ENCODE peak calls at places on chromosomes 6 and 20, in seven cellular contexts. One of them, this sample, is unnamed.

GRCh38 chr6:29696147-29697129 is 15.5 kb upstream of the ZFP57 start:
- DNase-seq in SK-MEL-5: peak
- DNase-seq in activated CD4-positive, alpha-beta T cell treated with anti-CD3 and anti-CD28 coated beads, Interleukin-2, amount 10 ng/mL, durations not matched to agents 7 days and 5 days: peak
- DNase-seq in stimulated activated CD4-positive, alpha-beta T cell treated with anti-CD3 and anti-CD28 coated beads, Interleukin-4, amount 100 ng/mL, for 24 hours: no peak
- DNase-seq in NT2/D1: no peak
- DNase-seq in Right ventricle myocardium superior: no peak
- DNase-seq in A172: no peak
- DNase-seq in this sample: no peak

GRCh38 chr20:48075591-48076174 is 290.4 kb upstream of the SULF2 start:
- DNase-seq in stimulated activated CD4-positive, alpha-beta T cell treated with anti-CD3 and anti-CD28 coated beads, Interleukin-4, amount 100 ng/mL, for 24 hours: no peak
- DNase-seq in SK-MEL-5: no peak
- DNase-seq in A172: no peak
- DNase-seq in activated CD4-positive, alpha-beta T cell treated with anti-CD3 and anti-CD28 coated beads, Interleukin-2, amount 10 ng/mL, durations not matched to agents 7 days and 5 days: no peak
- DNase-seq in Right ventricle myocardium superior: no peak
- DNase-seq in NT2/D1: no peak
- DNase-seq in this sample: no peak

GRCh38 chr20:38937000-38937399 is 10.8 kb downstream of the FAM83D start:
- DNase-seq in NT2/D1: no peak
- DNase-seq in A172: no peak
- DNase-seq in activated CD4-positive, alpha-beta T cell treated with anti-CD3 and anti-CD28 coated beads, Interleukin-2, amount 10 ng/mL, durations not matched to agents 7 days and 5 days: no peak
- DNase-seq in stimulated activated CD4-positive, alpha-beta T cell treated with anti-CD3 and anti-CD28 coated beads, Interleukin-4, amount 100 ng/mL, for 24 hours: no peak
- DNase-seq in SK-MEL-5: no peak
- DNase-seq in Right ventricle myocardium superior: no peak
- DNase-seq in this sample: no peak

GRCh38 chr6:164200071-164200470 is 785.6 kb downstream of the QKI start:
- DNase-seq in Right ventricle myocardium superior: no peak
- DNase-seq in activated CD4-positive, alpha-beta T cell treated with anti-CD3 and anti-CD28 coated beads, Interleukin-2, amount 10 ng/mL, durations not matched to agents 7 days and 5 days: no peak
- DNase-seq in SK-MEL-5: no peak
- DNase-seq in stimulated activated CD4-positive, alpha-beta T cell treated with anti-CD3 and anti-CD28 coated beads, Interleukin-4, amount 100 ng/mL, for 24 hours: no peak
- DNase-seq in A172: peak
- DNase-seq in NT2/D1: no peak
- DNase-seq in this sample: peak

GRCh38 chr6:41932378-41932777 is 9.2 kb downstream of the CCND3 start:
- DNase-seq in A172: no peak
- DNase-seq in activated CD4-positive, alpha-beta T cell treated with anti-CD3 and anti-CD28 coated beads, Interleukin-2, amount 10 ng/mL, durations not matched to agents 7 days and 5 days: no peak
- DNase-seq in Right ventricle myocardium superior: no peak
- DNase-seq in NT2/D1: no peak
- DNase-seq in SK-MEL-5: no peak
- DNase-seq in stimulated activated CD4-positive, alpha-beta T cell treated with anti-CD3 and anti-CD28 coated beads, Interleukin-4, amount 100 ng/mL, for 24 hours: no peak
- DNase-seq in this sample: no peak

GRCh38 chr6:101614774-101615173 is 221.3 kb downstream of the GRIK2 start:
- DNase-seq in stimulated activated CD4-positive, alpha-beta T cell treated with anti-CD3 and anti-CD28 coated beads, Interleukin-4, amount 100 ng/mL, for 24 hours: no peak
- DNase-seq in NT2/D1: peak
- DNase-seq in A172: peak
- DNase-seq in activated CD4-positive, alpha-beta T cell treated with anti-CD3 and anti-CD28 coated beads, Interleukin-2, amount 10 ng/mL, durations not matched to agents 7 days and 5 days: no peak
- DNase-seq in SK-MEL-5: peak
- DNase-seq in Right ventricle myocardium superior: no peak
- DNase-seq in this sample: peak

GRCh38 chr20:47262365-47263013 is 94.0 kb downstream of the ZMYND8 start:
- DNase-seq in activated CD4-positive, alpha-beta T cell treated with anti-CD3 and anti-CD28 coated beads, Interleukin-2, amount 10 ng/mL, durations not matched to agents 7 days and 5 days: no peak
- DNase-seq in stimulated activated CD4-positive, alpha-beta T cell treated with anti-CD3 and anti-CD28 coated beads, Interleukin-4, amount 100 ng/mL, for 24 hours: no peak
- DNase-seq in NT2/D1: no peak
- DNase-seq in A172: no peak
- DNase-seq in Right ventricle myocardium superior: no peak
- DNase-seq in SK-MEL-5: no peak
- DNase-seq in this sample: no peak

GRCh38 chr20:62795023-62795761 is 1.1 kb upstream of the MRGBP start:
- DNase-seq in Right ventricle myocardium superior: peak
- DNase-seq in A172: no peak
- DNase-seq in NT2/D1: no peak
- DNase-seq in activated CD4-positive, alpha-beta T cell treated with anti-CD3 and anti-CD28 coated beads, Interleukin-2, amount 10 ng/mL, durations not matched to agents 7 days and 5 days: peak
- DNase-seq in SK-MEL-5: peak
- DNase-seq in stimulated activated CD4-positive, alpha-beta T cell treated with anti-CD3 and anti-CD28 coated beads, Interleukin-4, amount 100 ng/mL, for 24 hours: peak
- DNase-seq in this sample: peak

GRCh38 chr6:55818482-55818881 is 56.9 kb downstream of the BMP5 start:
- DNase-seq in Right ventricle myocardium superior: no peak
- DNase-seq in A172: no peak
- DNase-seq in stimulated activated CD4-positive, alpha-beta T cell treated with anti-CD3 and anti-CD28 coated beads, Interleukin-4, amount 100 ng/mL, for 24 hours: no peak
- DNase-seq in activated CD4-positive, alpha-beta T cell treated with anti-CD3 and anti-CD28 coated beads, Interleukin-2, amount 10 ng/mL, durations not matched to agents 7 days and 5 days: no peak
- DNase-seq in NT2/D1: no peak
- DNase-seq in SK-MEL-5: no peak
- DNase-seq in this sample: no peak

GRCh38 chr20:32443386-32443974 is 85.3 kb downstream of the ASXL1 start:
- DNase-seq in stimulated activated CD4-positive, alpha-beta T cell treated with anti-CD3 and anti-CD28 coated beads, Interleukin-4, amount 100 ng/mL, for 24 hours: no peak
- DNase-seq in activated CD4-positive, alpha-beta T cell treated with anti-CD3 and anti-CD28 coated beads, Interleukin-2, amount 10 ng/mL, durations not matched to agents 7 days and 5 days: no peak
- DNase-seq in A172: no peak
- DNase-seq in NT2/D1: no peak
- DNase-seq in SK-MEL-5: no peak
- DNase-seq in Right ventricle myocardium superior: no peak
- DNase-seq in this sample: no peak

GRCh38 chr20:24350923-24351368 is 118.5 kb upstream of the SYNDIG1 start:
- DNase-seq in Right ventricle myocardium superior: no peak
- DNase-seq in NT2/D1: no peak
- DNase-seq in activated CD4-positive, alpha-beta T cell treated with anti-CD3 and anti-CD28 coated beads, Interleukin-2, amount 10 ng/mL, durations not matched to agents 7 days and 5 days: no peak
- DNase-seq in stimulated activated CD4-positive, alpha-beta T cell treated with anti-CD3 and anti-CD28 coated beads, Interleukin-4, amount 100 ng/mL, for 24 hours: no peak
- DNase-seq in A172: no peak
- DNase-seq in SK-MEL-5: no peak
- DNase-seq in this sample: no peak

GRCh38 chr6:85118233-85118632 is 331.6 kb upstream of the NT5E start:
- DNase-seq in stimulated activated CD4-positive, alpha-beta T cell treated with anti-CD3 and anti-CD28 coated beads, Interleukin-4, amount 100 ng/mL, for 24 hours: no peak
- DNase-seq in SK-MEL-5: no peak
- DNase-seq in NT2/D1: no peak
- DNase-seq in Right ventricle myocardium superior: no peak
- DNase-seq in activated CD4-positive, alpha-beta T cell treated with anti-CD3 and anti-CD28 coated beads, Interleukin-2, amount 10 ng/mL, durations not matched to agents 7 days and 5 days: no peak
- DNase-seq in A172: no peak
- DNase-seq in this sample: no peak

GRCh38 chr20:52001999-52002666 is 189.4 kb downstream of the ZFP64 start:
- DNase-seq in stimulated activated CD4-positive, alpha-beta T cell treated with anti-CD3 and anti-CD28 coated beads, Interleukin-4, amount 100 ng/mL, for 24 hours: no peak
- DNase-seq in SK-MEL-5: peak
- DNase-seq in A172: peak
- DNase-seq in NT2/D1: no peak
- DNase-seq in activated CD4-positive, alpha-beta T cell treated with anti-CD3 and anti-CD28 coated beads, Interleukin-2, amount 10 ng/mL, durations not matched to agents 7 days and 5 days: no peak
- DNase-seq in Right ventricle myocardium superior: no peak
- DNase-seq in this sample: no peak

GRCh38 chr20:51750037-51750769 is 18.0 kb downstream of the ATP9A start:
- DNase-seq in NT2/D1: no peak
- DNase-seq in SK-MEL-5: peak
- DNase-seq in stimulated activated CD4-positive, alpha-beta T cell treated with anti-CD3 and anti-CD28 coated beads, Interleukin-4, amount 100 ng/mL, for 24 hours: peak
- DNase-seq in A172: peak
- DNase-seq in activated CD4-positive, alpha-beta T cell treated with anti-CD3 and anti-CD28 coated beads, Interleukin-2, amount 10 ng/mL, durations not matched to agents 7 days and 5 days: no peak
- DNase-seq in Right ventricle myocardium superior: peak
- DNase-seq in this sample: peak